ENCODE peak calls at places on chromosomes 12 and 14, in eight cellular contexts. One of them, this sample, is unnamed.

GRCh38 chr14:70886421-70887206 is 20.6 kb upstream of the PCNX1 start:
- DNase-seq in Caki2: no peak
- DNase-seq in stimulated activated CD4-positive, alpha-beta T cell treated with anti-CD3 and anti-CD28 coated beads, Interleukin-4, amount 100 ng/mL, for 48 hours: peak; percentile 50
- DNase-seq in A549: no peak
- DNase-seq in neural progenitor cell: no peak
- DNase-seq in breast epithelium: no peak
- DNase-seq in ACHN: no peak
- DNase-seq in effector CD4-positive, alpha-beta T cell: no peak
- DNase-seq in this sample: no peak

GRCh38 chr12:30792648-30793499 is 38.1 kb upstream of the CAPRIN2 start:
- DNase-seq in neural progenitor cell: peak; percentile 2
- DNase-seq in A549: no peak
- DNase-seq in breast epithelium: no peak
- DNase-seq in ACHN: no peak
- DNase-seq in stimulated activated CD4-positive, alpha-beta T cell treated with anti-CD3 and anti-CD28 coated beads, Interleukin-4, amount 100 ng/mL, for 48 hours: no peak
- DNase-seq in Caki2: no peak
- DNase-seq in effector CD4-positive, alpha-beta T cell: no peak
- DNase-seq in this sample: no peak

GRCh38 chr14:74754157-74754556 is 9.0 kb upstream of the YLPM1 start:
- DNase-seq in ACHN: no peak
- DNase-seq in breast epithelium: no peak
- DNase-seq in Caki2: no peak
- DNase-seq in stimulated activated CD4-positive, alpha-beta T cell treated with anti-CD3 and anti-CD28 coated beads, Interleukin-4, amount 100 ng/mL, for 48 hours: no peak
- DNase-seq in A549: no peak
- DNase-seq in neural progenitor cell: no peak
- DNase-seq in effector CD4-positive, alpha-beta T cell: no peak
- DNase-seq in this sample: no peak

GRCh38 chr14:20440882-20441281 is 4.9 kb upstream of the KLHL33 start:
- DNase-seq in ACHN: no peak
- DNase-seq in Caki2: no peak
- DNase-seq in breast epithelium: no peak
- DNase-seq in neural progenitor cell: no peak
- DNase-seq in effector CD4-positive, alpha-beta T cell: no peak
- DNase-seq in A549: no peak
- DNase-seq in stimulated activated CD4-positive, alpha-beta T cell treated with anti-CD3 and anti-CD28 coated beads, Interleukin-4, amount 100 ng/mL, for 48 hours: peak; percentile 5
- DNase-seq in this sample: no peak

GRCh38 chr12:113327000-113327399 is 7.9 kb downstream of the SLC8B1 start:
- DNase-seq in stimulated activated CD4-positive, alpha-beta T cell treated with anti-CD3 and anti-CD28 coated beads, Interleukin-4, amount 100 ng/mL, for 48 hours: no peak
- DNase-seq in effector CD4-positive, alpha-beta T cell: no peak
- DNase-seq in ACHN: no peak
- DNase-seq in Caki2: no peak
- DNase-seq in neural progenitor cell: no peak
- DNase-seq in A549: no peak
- DNase-seq in breast epithelium: no peak
- DNase-seq in this sample: no peak

GRCh38 chr12:47820631-47821345 is 1.1 kb upstream of the HDAC7 start:
- DNase-seq in ACHN: peak; percentile 99
- DNase-seq in neural progenitor cell: peak; percentile 94
- DNase-seq in Caki2: peak; percentile 91
- DNase-seq in A549: peak; percentile 98
- DNase-seq in stimulated activated CD4-positive, alpha-beta T cell treated with anti-CD3 and anti-CD28 coated beads, Interleukin-4, amount 100 ng/mL, for 48 hours: no peak
- DNase-seq in effector CD4-positive, alpha-beta T cell: no peak
- DNase-seq in breast epithelium: peak; percentile 85
- DNase-seq in this sample: no peak

GRCh38 chr12:52440821-52441319 is 6.7 kb upstream of the KRT75 start:
- DNase-seq in stimulated activated CD4-positive, alpha-beta T cell treated with anti-CD3 and anti-CD28 coated beads, Interleukin-4, amount 100 ng/mL, for 48 hours: no peak
- DNase-seq in effector CD4-positive, alpha-beta T cell: no peak
- DNase-seq in Caki2: peak; percentile 26
- DNase-seq in breast epithelium: no peak
- DNase-seq in A549: no peak
- DNase-seq in neural progenitor cell: no peak
- DNase-seq in ACHN: no peak
- DNase-seq in this sample: no peak

GRCh38 chr12:22443379-22444316 is 100.7 kb downstream of the C2CD5 start:
- DNase-seq in breast epithelium: peak; percentile 55
- DNase-seq in stimulated activated CD4-positive, alpha-beta T cell treated with anti-CD3 and anti-CD28 coated beads, Interleukin-4, amount 100 ng/mL, for 48 hours: peak; percentile 33
- DNase-seq in Caki2: peak; percentile 59
- DNase-seq in ACHN: peak; percentile 87
- DNase-seq in A549: peak; percentile 51
- DNase-seq in neural progenitor cell: peak; percentile 91
- DNase-seq in effector CD4-positive, alpha-beta T cell: peak; percentile 56
- DNase-seq in this sample: peak; percentile 54

GRCh38 chr12:123912415-123913385 is 59.9 kb downstream of the CCDC92 start:
- DNase-seq in breast epithelium: no peak
- DNase-seq in A549: no peak
- DNase-seq in stimulated activated CD4-positive, alpha-beta T cell treated with anti-CD3 and anti-CD28 coated beads, Interleukin-4, amount 100 ng/mL, for 48 hours: no peak
- DNase-seq in neural progenitor cell: peak; percentile 28
- DNase-seq in ACHN: no peak
- DNase-seq in effector CD4-positive, alpha-beta T cell: no peak
- DNase-seq in Caki2: peak; percentile 12
- DNase-seq in this sample: no peak

GRCh38 chr14:91369628-91370445 is 47.8 kb downstream of the CCDC88C start:
- DNase-seq in A549: no peak
- DNase-seq in breast epithelium: peak; percentile 60
- DNase-seq in stimulated activated CD4-positive, alpha-beta T cell treated with anti-CD3 and anti-CD28 coated beads, Interleukin-4, amount 100 ng/mL, for 48 hours: no peak
- DNase-seq in Caki2: no peak
- DNase-seq in effector CD4-positive, alpha-beta T cell: peak; percentile 42
- DNase-seq in ACHN: no peak
- DNase-seq in neural progenitor cell: no peak
- DNase-seq in this sample: no peak

GRCh38 chr14:92513204-92513965 is at the start of gene RIN3:
- DNase-seq in Caki2: no peak
- DNase-seq in ACHN: peak; percentile 64
- DNase-seq in stimulated activated CD4-positive, alpha-beta T cell treated with anti-CD3 and anti-CD28 coated beads, Interleukin-4, amount 100 ng/mL, for 48 hours: no peak
- DNase-seq in A549: peak; percentile 46
- DNase-seq in breast epithelium: no peak
- DNase-seq in neural progenitor cell: peak; percentile 78
- DNase-seq in effector CD4-positive, alpha-beta T cell: no peak
- DNase-seq in this sample: peak; percentile 16

GRCh38 chr12:51262758-51263177 is 7.4 kb downstream of the SMAGP start:
- DNase-seq in neural progenitor cell: peak; percentile 51
- DNase-seq in breast epithelium: no peak
- DNase-seq in stimulated activated CD4-positive, alpha-beta T cell treated with anti-CD3 and anti-CD28 coated beads, Interleukin-4, amount 100 ng/mL, for 48 hours: no peak
- DNase-seq in A549: peak; percentile 46
- DNase-seq in Caki2: peak; percentile 89
- DNase-seq in effector CD4-positive, alpha-beta T cell: no peak
- DNase-seq in ACHN: peak; percentile 90
- DNase-seq in this sample: peak; percentile 16

GRCh38 chr14:101497910-101498860 is 63.1 kb upstream of the DIO3 start:
- DNase-seq in stimulated activated CD4-positive, alpha-beta T cell treated with anti-CD3 and anti-CD28 coated beads, Interleukin-4, amount 100 ng/mL, for 48 hours: no peak
- DNase-seq in ACHN: no peak
- DNase-seq in breast epithelium: peak; percentile 45
- DNase-seq in Caki2: no peak
- DNase-seq in effector CD4-positive, alpha-beta T cell: no peak
- DNase-seq in neural progenitor cell: no peak
- DNase-seq in A549: no peak
- DNase-seq in this sample: no peak

GRCh38 chr14:57960946-57961792 is 95.3 kb upstream of the SLC35F4 start:
- DNase-seq in ACHN: no peak
- DNase-seq in effector CD4-positive, alpha-beta T cell: no peak
- DNase-seq in breast epithelium: no peak
- DNase-seq in A549: no peak
- DNase-seq in Caki2: no peak
- DNase-seq in stimulated activated CD4-positive, alpha-beta T cell treated with anti-CD3 and anti-CD28 coated beads, Interleukin-4, amount 100 ng/mL, for 48 hours: no peak
- DNase-seq in neural progenitor cell: no peak
- DNase-seq in this sample: no peak

GRCh38 chr12:112844814-112845565 is 53.4 kb downstream of the RPH3A start:
- DNase-seq in neural progenitor cell: no peak
- DNase-seq in A549: no peak
- DNase-seq in ACHN: no peak
- DNase-seq in stimulated activated CD4-positive, alpha-beta T cell treated with anti-CD3 and anti-CD28 coated beads, Interleukin-4, amount 100 ng/mL, for 48 hours: no peak
- DNase-seq in breast epithelium: no peak
- DNase-seq in effector CD4-positive, alpha-beta T cell: no peak
- DNase-seq in Caki2: no peak
- DNase-seq in this sample: no peak

GRCh38 chr14:51614707-51615106 is 37.0 kb upstream of the FRMD6 start:
- DNase-seq in Caki2: no peak
- DNase-seq in stimulated activated CD4-positive, alpha-beta T cell treated with anti-CD3 and anti-CD28 coated beads, Interleukin-4, amount 100 ng/mL, for 48 hours: no peak
- DNase-seq in breast epithelium: no peak
- DNase-seq in effector CD4-positive, alpha-beta T cell: no peak
- DNase-seq in A549: no peak
- DNase-seq in neural progenitor cell: no peak
- DNase-seq in ACHN: no peak
- DNase-seq in this sample: no peak

GRCh38 chr14:80468331-80469122 is 257.2 kb upstream of the DIO2 start:
- DNase-seq in breast epithelium: no peak
- DNase-seq in neural progenitor cell: no peak
- DNase-seq in effector CD4-positive, alpha-beta T cell: no peak
- DNase-seq in A549: no peak
- DNase-seq in ACHN: no peak
- DNase-seq in stimulated activated CD4-positive, alpha-beta T cell treated with anti-CD3 and anti-CD28 coated beads, Interleukin-4, amount 100 ng/mL, for 48 hours: no peak
- DNase-seq in Caki2: no peak
- DNase-seq in this sample: no peak

GRCh38 chr12:122004633-122005071 is 17.0 kb upstream of the BCL7A start:
- DNase-seq in effector CD4-positive, alpha-beta T cell: no peak
- DNase-seq in A549: no peak
- DNase-seq in breast epithelium: no peak
- DNase-seq in neural progenitor cell: no peak
- DNase-seq in ACHN: no peak
- DNase-seq in Caki2: no peak
- DNase-seq in stimulated activated CD4-positive, alpha-beta T cell treated with anti-CD3 and anti-CD28 coated beads, Interleukin-4, amount 100 ng/mL, for 48 hours: no peak
- DNase-seq in this sample: no peak

GRCh38 chr14:96956464-96957239 is 159.5 kb downstream of the VRK1 start:
- DNase-seq in ACHN: no peak
- DNase-seq in A549: no peak
- DNase-seq in effector CD4-positive, alpha-beta T cell: no peak
- DNase-seq in Caki2: no peak
- DNase-seq in neural progenitor cell: no peak
- DNase-seq in breast epithelium: no peak
- DNase-seq in stimulated activated CD4-positive, alpha-beta T cell treated with anti-CD3 and anti-CD28 coated beads, Interleukin-4, amount 100 ng/mL, for 48 hours: no peak
- DNase-seq in this sample: no peak

GRCh38 chr12:47218191-47218654 is 138.5 kb upstream of the AMIGO2 start:
- DNase-seq in neural progenitor cell: no peak
- DNase-seq in Caki2: no peak
- DNase-seq in effector CD4-positive, alpha-beta T cell: no peak
- DNase-seq in ACHN: no peak
- DNase-seq in stimulated activated CD4-positive, alpha-beta T cell treated with anti-CD3 and anti-CD28 coated beads, Interleukin-4, amount 100 ng/mL, for 48 hours: peak; percentile 40
- DNase-seq in A549: no peak
- DNase-seq in breast epithelium: no peak
- DNase-seq in this sample: peak; percentile 43

GRCh38 chr12:32881702-32882101 is 14.9 kb downstream of the PKP2 start:
- DNase-seq in A549: no peak
- DNase-seq in neural progenitor cell: no peak
- DNase-seq in effector CD4-positive, alpha-beta T cell: no peak
- DNase-seq in Caki2: no peak
- DNase-seq in stimulated activated CD4-positive, alpha-beta T cell treated with anti-CD3 and anti-CD28 coated beads, Interleukin-4, amount 100 ng/mL, for 48 hours: no peak
- DNase-seq in ACHN: no peak
- DNase-seq in breast epithelium: no peak
- DNase-seq in this sample: no peak

This sample was measured in activated CD4-positive, alpha-beta T cell treated with anti-CD3 and anti-CD28 coated beads, Interleukin-2, amount 50 U/mL, for 1 hour.